ENCODE peak calls at places on chromosomes 3 and 15, in ten cellular contexts. D is caudate nucleus; L is Right ventricle myocardium superior; H is stimulated activated naive CD8-positive, alpha-beta T cell treated with anti-CD3 and anti-CD28 coated beads, Interleukin-15, Interleukin-2, amounts not matched to agents 100 U/mL and 50 U/mL, for 24 hours; R is T-helper 2 cell; C is stimulated activated naive B cell treated with anti-CD40 and anti-IgM and Interleukin-4, amounts not matched to agents 10 μg/mL and 1 μg/mL and 100 μg/mL, for 72 hours; K is kidney glomerular epithelial cell; N is ecto neural progenitor cell; E is SJSA1; Q is HT1080. J is an unnamed sample.

GRCh38 chr15:29568840-29569532 is 253.3 kb downstream of the TJP1 start:
- DNase-seq in C (no peak), L (no peak), R (no peak), D (no peak), N (no peak), K (peak), E (no peak), Q (peak), H (no peak), J (no peak)

GRCh38 chr15:66878761-66879160 is 176.7 kb downstream of the SMAD6 start:
- DNase-seq in N (peak), E (peak), K (no peak), Q (no peak), L (no peak), D (no peak), R (no peak), H (no peak), C (no peak), J (no peak)

GRCh38 chr3:55906896-55907295 is 419.8 kb upstream of the WNT5A start:
- DNase-seq in L (no peak), K (no peak), D (no peak), R (no peak), E (no peak), N (no peak), H (no peak), Q (no peak), C (no peak), J (no peak)

GRCh38 chr3:197795200-197795599 is 4.1 kb downstream of the LRCH3 start:
- DNase-seq in K (no peak), E (no peak), N (no peak), Q (peak), C (no peak), L (no peak), H (no peak), R (no peak), D (no peak), J (no peak)

GRCh38 chr3:46705022-46705530 is 3.9 kb downstream of the TMIE start:
- DNase-seq in D (peak), C (peak), K (peak), L (peak), E (peak), Q (peak), N (peak), H (peak), R (peak), J (peak)

GRCh38 chr15:94125131-94125530 is 106.2 kb upstream of the MCTP2 start:
- DNase-seq in K (no peak), H (no peak), D (no peak), R (no peak), L (no peak), Q (no peak), N (no peak), C (no peak), E (no peak), J (no peak)

GRCh38 chr3:88005066-88005465 is 53.7 kb downstream of the CGGBP1 start:
- DNase-seq in N (no peak), D (no peak), E (no peak), Q (peak), R (no peak), H (no peak), L (no peak), K (no peak), C (no peak), J (no peak)

GRCh38 chr3:72960812-72961518 is 35.6 kb upstream of the PPP4R2 start:
- DNase-seq in K (no peak), E (no peak), N (no peak), H (no peak), Q (no peak), R (no peak), C (no peak), L (peak), D (no peak), J (no peak)

GRCh38 chr3:20527368-20527767 is 341.4 kb upstream of the SGO1 start:
- DNase-seq in R (no peak), Q (no peak), E (no peak), N (no peak), D (no peak), L (no peak), K (no peak), H (no peak), C (no peak), J (no peak)

GRCh38 chr3:63970596-63971468 is 52.5 kb downstream of the PSMD6 start:
- DNase-seq in L (no peak), Q (no peak), C (no peak), R (no peak), H (no peak), D (no peak), K (no peak), E (no peak), N (peak), J (no peak)

GRCh38 chr3:134576426-134576825 is 74.4 kb downstream of the KY start:
- DNase-seq in R (no peak), Q (no peak), D (no peak), N (no peak), C (no peak), L (no peak), E (no peak), H (no peak), K (no peak), J (no peak)

GRCh38 chr3:48118928-48119327 is 69.3 kb downstream of the CDC25A start:
- DNase-seq in K (no peak), Q (no peak), L (no peak), N (no peak), D (no peak), C (no peak), R (no peak), E (no peak), H (no peak), J (no peak)

GRCh38 chr15:74957301-74958035 is 896 bp upstream of the RPP25 start:
- DNase-seq in L (peak), R (no peak), H (peak), Q (no peak), E (peak), K (no peak), C (no peak), D (no peak), N (no peak), J (no peak)

GRCh38 chr15:54582863-54583643 is 604.8 kb downstream of the UNC13C start:
- DNase-seq in H (no peak), C (no peak), K (no peak), N (no peak), Q (no peak), L (no peak), R (no peak), E (no peak), D (no peak), J (no peak)

GRCh38 chr3:134804508-134805480 is 9.7 kb downstream of the EPHB1 start:
- DNase-seq in H (no peak), Q (no peak), R (no peak), D (no peak), K (no peak), L (no peak), C (no peak), N (no peak), E (no peak), J (no peak)

J was measured in activated T-cell treated with anti-CD3 and anti-CD28 coated beads for 4 hours.